ENCODE peak calls at places on chromosomes 6 and 20, in five cellular contexts. K, P, U, V and W are unnamed samples.

GRCh38 chr20:42530855-42531674 is 658.6 kb downstream of the PTPRT start:
- DNase-seq in P (no peak), V (no peak), K (peak), U (peak), W (no peak)

GRCh38 chr20:37821691-37822655 is 81.0 kb upstream of the VSTM2L start:
- DNase-seq in P (peak), K (no peak), U (no peak), V (no peak), W (peak)

GRCh38 chr6:22598386-22598785 is 29.0 kb downstream of the HDGFL1 start:
- DNase-seq in U (no peak), V (no peak), K (no peak), P (no peak), W (no peak)

GRCh38 chr6:108778421-108779186 is 69.6 kb upstream of the ARMC2 start:
- DNase-seq in P (no peak), K (no peak), U (no peak), V (no peak), W (no peak)

GRCh38 chr6:157579467-157580031 is 198.6 kb downstream of the ZDHHC14 start:
- DNase-seq in U (peak), V (no peak), K (no peak), P (no peak), W (peak)

GRCh38 chr20:36851490-36851889 is 24.4 kb upstream of the TLDC2 start:
- DNase-seq in K (no peak), V (no peak), U (no peak), P (no peak), W (no peak)

GRCh38 chr20:5524886-5525285 is 208.1 kb upstream of the PROKR2 start:
- DNase-seq in V (no peak), P (no peak), K (no peak), U (no peak), W (no peak)

GRCh38 chr20:17205261-17205660 is 21.6 kb upstream of the PCSK2 start:
- DNase-seq in K (no peak), V (no peak), U (no peak), P (no peak), W (no peak)

GRCh38 chr6:82348130-82348529 is 15.5 kb upstream of the TPBG start:
- DNase-seq in K (no peak), U (no peak), V (no peak), P (no peak), W (no peak)

GRCh38 chr6:144055121-144055931 is 40.0 kb downstream of the SF3B5 start:
- DNase-seq in U (no peak), V (no peak), K (no peak), P (no peak), W (no peak)

GRCh38 chr6:141326426-141326825 is 806.3 kb upstream of the GJE1 start:
- DNase-seq in U (peak), V (no peak), P (peak), K (no peak), W (peak)

GRCh38 chr6:112802154-112802553 is 455.0 kb downstream of the RFPL4B start:
- DNase-seq in P (peak), V (no peak), K (no peak), U (no peak), W (peak)

GRCh38 chr20:6558361-6558760 is 209.1 kb upstream of the BMP2 start:
- DNase-seq in U (no peak), P (no peak), V (no peak), K (no peak), W (no peak)

GRCh38 chr6:79536615-79536968 is 638 bp downstream of the LCA5 start:
- DNase-seq in P (peak), U (no peak), K (no peak), V (no peak), W (no peak)

GRCh38 chr6:170291271-170292110 is 613 bp upstream of the DLL1 start:
- DNase-seq in U (no peak), P (no peak), V (no peak), K (peak), W (no peak)

GRCh38 chr20:5584678-5585077 is 165.5 kb upstream of the SHLD1 start:
- DNase-seq in U (no peak), K (no peak), P (no peak), V (no peak), W (no peak)

GRCh38 chr20:10216146-10216741 is 2.4 kb upstream of the SNAP25 start:
- DNase-seq in U (no peak), V (no peak), K (no peak), P (peak), W (peak)

GRCh38 chr6:4655196-4656025 is 120.8 kb upstream of the CDYL start:
- DNase-seq in K (no peak), V (no peak), P (no peak), U (no peak), W (no peak)
- H2AFZ ChIP-seq in K (no peak), V (no peak), P (no peak), U (no peak), W (no peak)

GRCh38 chr6:152720964-152721363 is 23.3 kb downstream of the MYCT1 start:
- DNase-seq in U (no peak), V (no peak), K (no peak), P (no peak), W (peak)
- H3K4me2 ChIP-seq in U (no peak), V (no peak), K (no peak), P (no peak), W (no peak)

GRCh38 chr20:14955396-14955795 is 618.0 kb upstream of the FLRT3 start:
- DNase-seq in V (no peak), P (no peak), U (no peak), K (no peak), W (no peak)
- H2AFZ ChIP-seq in V (no peak), P (no peak), U (no peak), K (peak), W (no peak)

DNA sequence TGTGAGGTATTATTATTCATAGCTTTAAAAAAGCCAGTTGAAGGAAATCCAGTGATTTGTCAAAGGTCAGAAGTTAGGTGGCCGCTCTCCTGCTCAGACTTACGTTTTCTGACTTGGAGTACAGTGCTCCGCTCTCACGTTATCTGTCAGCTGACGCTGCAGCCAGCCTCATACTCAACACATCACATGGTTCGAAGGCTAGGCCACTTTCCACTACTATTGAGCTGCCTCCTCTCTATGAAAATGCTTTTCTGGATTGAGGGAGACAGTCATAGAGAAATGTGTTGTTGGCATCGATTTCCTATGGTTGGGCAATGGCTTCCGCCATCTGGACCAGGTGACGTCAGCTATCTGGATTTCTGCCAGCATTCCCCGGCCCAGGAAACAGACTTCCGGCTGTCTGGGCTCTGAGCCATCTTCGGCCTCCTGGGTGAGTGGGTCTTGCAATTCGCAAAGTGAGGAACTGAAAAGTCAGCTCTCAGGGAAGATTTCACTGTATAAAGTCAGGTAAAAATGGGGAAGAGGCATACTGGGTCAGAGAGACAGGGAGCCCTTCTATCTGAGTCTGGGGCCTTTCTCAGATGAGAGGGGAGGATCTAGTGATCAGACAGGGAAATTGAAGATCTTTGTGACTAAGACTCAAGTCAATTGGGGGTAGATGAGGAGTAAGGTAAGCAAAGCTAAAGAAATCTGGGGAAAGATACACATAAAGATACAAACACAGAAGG is 37.5 kb upstream of the IER3 start:
- DNase-seq in U (peak), K (peak), P (peak), V (peak), W (peak)
- H3K4me2 ChIP-seq in U (peak), K (peak), P (no peak), V (no peak), W (peak)

GRCh38 chr6:75217203-75217602 is 11.3 kb upstream of the COL12A1 start:
- DNase-seq in U (no peak), K (no peak), V (no peak), P (peak), W (peak)
- H2AFZ ChIP-seq in U (no peak), K (no peak), V (no peak), P (no peak), W (no peak)

DNA sequence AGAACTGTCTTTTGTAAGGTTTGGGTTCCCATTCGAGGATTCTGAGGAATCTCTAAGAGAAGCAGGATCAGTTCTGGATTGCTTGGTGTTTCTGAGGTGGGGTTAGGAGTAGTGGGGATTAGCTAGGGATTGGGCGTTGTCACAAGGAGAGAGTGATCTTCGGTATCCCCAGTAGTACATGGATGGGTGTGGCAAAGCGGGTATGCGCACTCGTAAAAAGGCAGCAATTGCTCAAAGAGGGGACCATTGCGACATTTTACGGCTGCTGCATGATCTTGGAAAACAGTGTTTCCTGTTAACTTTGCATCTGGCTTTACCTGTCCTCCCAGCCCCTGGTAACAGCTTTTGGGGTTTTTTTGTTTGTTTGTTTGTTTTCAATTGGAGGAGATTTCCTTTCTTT is 9.7 kb upstream of the ZSCAN9 start:
- DNase-seq in V (no peak), P (no peak), K (no peak), U (no peak), W (no peak)
- H3K4me2 ChIP-seq in V (no peak), P (no peak), K (no peak), U (no peak), W (peak)

GRCh38 chr20:47490795-47491194 is 10.9 kb upstream of the NCOA3 start:
- DNase-seq in P (no peak), U (no peak), K (no peak), V (no peak), W (no peak)
- H2AFZ ChIP-seq in P (no peak), U (no peak), K (no peak), V (peak), W (no peak)

GRCh38 chr6:134195164-134195906 is 122.6 kb downstream of the SGK1 start:
- DNase-seq in U (no peak), V (no peak), P (peak), K (no peak), W (peak)
- H3K4me2 ChIP-seq in U (no peak), V (no peak), P (no peak), K (no peak), W (no peak)

GRCh38 chr6:127891731-127892326 is 9.0 kb downstream of the THEMIS start:
- DNase-seq in U (no peak), V (no peak), P (no peak), K (no peak), W (no peak)
- H2AFZ ChIP-seq in U (peak), V (no peak), P (no peak), K (no peak), W (no peak)

DNA sequence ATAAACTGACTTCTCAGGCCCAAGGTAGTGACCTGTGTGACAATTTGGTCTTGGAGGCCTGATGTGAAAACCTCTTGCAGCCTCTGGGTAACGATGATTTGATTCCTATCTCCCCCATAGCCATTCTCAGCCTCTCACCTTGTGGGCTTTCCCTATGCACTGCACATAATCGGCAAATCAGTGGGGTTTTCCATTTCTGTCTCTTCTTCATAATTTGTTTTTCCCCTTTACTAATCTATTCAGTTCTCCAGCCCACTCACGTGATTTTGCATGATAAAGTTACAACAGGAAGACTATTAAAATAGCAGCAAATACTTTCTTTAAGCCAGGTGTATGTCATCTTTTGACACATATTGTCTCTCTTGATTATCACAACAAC is 893.7 kb downstream of the TFAP2A start:
- DNase-seq in V (peak), U (no peak), P (no peak), K (no peak), W (no peak)
- H3K4me2 ChIP-seq in V (no peak), U (peak), P (no peak), K (peak), W (peak)